ENCODE peak calls at places on chromosomes 2 and 18, in ten cellular contexts. L is astrocyte of the cerebellum, C is NCI-H510A treated with DMSO at 0.1 percent for 48 hours, B is transverse colon, Y is RPMI8226, K is ureter, W is dermis blood vessel endothelial cell, D is A549, P is fibroblast of villous mesenchyme, J is HL-60. A is an unnamed sample.

GRCh38 chr2:74690571-74690970 is 36.5 kb downstream of the SEMA4F start:
- DNase-seq in L (peak; percentile 28), C (peak; percentile 54), B (no peak), Y (peak; percentile 52), K (no peak), W (peak; percentile 77), D (peak; percentile 70), P (peak; percentile 77), J (peak; percentile 39), A (no peak)

GRCh38 chr2:230873670-230874401 is 9.1 kb downstream of the ITM2C start:
- DNase-seq in L (no peak), C (no peak), B (peak; percentile 63), Y (peak; percentile 18), K (peak; percentile 39), W (no peak), D (no peak), P (no peak), J (no peak), A (no peak)

GRCh38 chr2:96816836-96817702 is 1.0 kb downstream of the CNNM3 start:
- DNase-seq in L (no peak), C (no peak), B (no peak), Y (peak; percentile 26), K (no peak), W (peak; percentile 48), D (peak; percentile 25), P (peak; percentile 26), J (no peak), A (no peak)

GRCh38 chr2:230225486-230225885 is at the start of gene SP140:
- DNase-seq in L (no peak), C (no peak), B (peak; percentile 73), Y (peak; percentile 74), K (peak; percentile 53), W (no peak), D (no peak), P (no peak), J (peak; percentile 61), A (peak; percentile 81)

GRCh38 chr2:189933911-189934399 is 128.6 kb downstream of the MSTN start:
- DNase-seq in L (peak; percentile 64), C (no peak), B (no peak), Y (no peak), K (no peak), W (peak; percentile 54), D (peak; percentile 70), P (peak; percentile 70), J (no peak), A (no peak)

GRCh38 chr2:238114331-238114841 is 14.2 kb downstream of the ESPNL start:
- DNase-seq in L (no peak), C (no peak), B (no peak), Y (no peak), K (no peak), W (no peak), D (no peak), P (no peak), J (no peak), A (no peak)

GRCh38 chr18:449374-449773 is 51.1 kb downstream of the COLEC12 start:
- DNase-seq in L (no peak), C (peak; percentile 92), B (no peak), Y (no peak), K (no peak), W (no peak), D (no peak), P (peak; percentile 20), J (no peak), A (no peak)

GRCh38 chr18:74652392-74652988 is 54.8 kb downstream of the ZNF407 start:
- DNase-seq in L (peak; percentile 45), C (peak; percentile 97), B (no peak), Y (peak; percentile 57), K (no peak), W (peak; percentile 83), D (peak; percentile 22), P (peak; percentile 62), J (no peak), A (no peak)

GRCh38 chr2:69196327-69197117 is 183.5 kb downstream of the ANTXR1 start:
- DNase-seq in L (peak; percentile 59), C (no peak), B (no peak), Y (no peak), K (no peak), W (peak; percentile 38), D (peak; percentile 58), P (peak; percentile 99), J (no peak), A (no peak)

GRCh38 chr18:13680612-13681011 is 45.7 kb downstream of the FAM210A start:
- DNase-seq in L (no peak), C (peak; percentile 10), B (no peak), Y (peak; percentile 39), K (no peak), W (peak; percentile 21), D (peak; percentile 38), P (peak; percentile 18), J (no peak), A (no peak)

GRCh38 chr2:150370600-150370999 is 116.9 kb downstream of the RND3 start:
- DNase-seq in L (no peak), C (peak; percentile 52), B (peak; percentile 32), Y (no peak), K (no peak), W (no peak), D (no peak), P (no peak), J (no peak), A (no peak)

GRCh38 chr2:180776924-180777323 is 203.5 kb upstream of the UBE2E3 start:
- DNase-seq in L (peak; percentile 48), C (no peak), B (no peak), Y (no peak), K (no peak), W (no peak), D (no peak), P (peak; percentile 56), J (no peak), A (no peak)

GRCh38 chr18:23230688-23231087 is 95.4 kb downstream of the CABLES1 start:
- DNase-seq in L (no peak), C (no peak), B (no peak), Y (no peak), K (no peak), W (no peak), D (no peak), P (no peak), J (no peak), A (no peak)

GRCh38 chr2:108607706-108608301 is 73.5 kb downstream of the LIMS1 start:
- DNase-seq in L (no peak), C (peak; percentile 59), B (no peak), Y (peak; percentile 28), K (no peak), W (peak; percentile 84), D (peak; percentile 47), P (peak; percentile 67), J (no peak), A (no peak)

GRCh38 chr2:18626256-18626668 is 36.9 kb upstream of the NT5C1B start:
- DNase-seq in L (no peak), C (no peak), B (no peak), Y (no peak), K (no peak), W (peak; percentile 4), D (no peak), P (peak; percentile 77), J (no peak), A (no peak)

GRCh38 chr18:62199629-62200028 is 12.6 kb downstream of the RELCH start:
- DNase-seq in L (no peak), C (no peak), B (no peak), Y (no peak), K (no peak), W (no peak), D (no peak), P (no peak), J (no peak), A (no peak)

GRCh38 chr2:227411990-227412350 is 24.2 kb upstream of the SCYGR1 start:
- DNase-seq in L (no peak), C (no peak), B (no peak), Y (no peak), K (no peak), W (no peak), D (no peak), P (no peak), J (no peak), A (no peak)

GRCh38 chr2:208373460-208374089 is 33.0 kb upstream of the PTH2R start:
- DNase-seq in L (peak; percentile 26), C (peak; percentile 61), B (no peak), Y (peak; percentile 52), K (peak; percentile 51), W (peak; percentile 70), D (peak; percentile 67), P (peak; percentile 57), J (no peak), A (no peak)

GRCh38 chr2:212124597-212124996 is 414.0 kb downstream of the ERBB4 start:
- DNase-seq in L (no peak), C (no peak), B (no peak), Y (no peak), K (no peak), W (no peak), D (peak; percentile 16), P (no peak), J (no peak), A (no peak)

GRCh38 chr18:2302628-2303516 is 268.4 kb downstream of the METTL4 start:
- DNase-seq in L (no peak), C (no peak), B (no peak), Y (no peak), K (no peak), W (peak; percentile 44), D (peak; percentile 82), P (no peak), J (no peak), A (no peak)